ENCODE peak calls at places on chromosome 3, in five cellular contexts. Z, J, E, C and G are unnamed samples.

GRCh38 chr3:95705786-95706418 is 1108.5 kb upstream of the EPHA6 start:
- DNase-seq in E (no peak), C (no peak), Z (no peak), J (no peak), G (no peak)

GRCh38 chr3:32347286-32348125 is 44.1 kb upstream of the CMTM7 start:
- DNase-seq in Z (peak; percentile 68), C (peak; percentile 32), J (no peak), E (no peak), G (no peak)

GRCh38 chr3:170128977-170129431 is 52.5 kb downstream of the PHC3 start:
- DNase-seq in E (peak; percentile 46), J (peak; percentile 4), Z (peak; percentile 22), C (no peak), G (peak; percentile 52)

GRCh38 chr3:143222981-143223380 is 103.4 kb downstream of the CHST2 start:
- DNase-seq in C (no peak), Z (no peak), E (no peak), J (no peak), G (no peak)

GRCh38 chr3:186411994-186412393 is 50.0 kb upstream of the DGKG start:
- DNase-seq in C (no peak), Z (no peak), J (no peak), E (no peak), G (peak; percentile 89)

GRCh38 chr3:184337315-184337714 is at the start of gene FAM131A:
- DNase-seq in Z (peak; percentile 38), E (peak; percentile 58), J (no peak), C (peak; percentile 77), G (no peak)

GRCh38 chr3:138389841-138390581 is 41.6 kb downstream of the MRAS start:
- DNase-seq in C (no peak), E (peak; percentile 76), Z (peak; percentile 97), J (peak; percentile 7), G (peak; percentile 95)

GRCh38 chr3:38005076-38006020 is 14.8 kb downstream of the VILL start:
- DNase-seq in C (peak; percentile 82), J (no peak), Z (no peak), E (peak; percentile 24), G (no peak)

GRCh38 chr3:52128118-52128683 is 26.0 kb downstream of the POC1A start:
- DNase-seq in C (no peak), J (peak; percentile 25), E (peak; percentile 85), Z (peak; percentile 76), G (peak; percentile 79)

GRCh38 chr3:12832350-12833225 is 8.8 kb downstream of the RPL32 start:
- DNase-seq in E (peak; percentile 35), C (no peak), J (no peak), Z (no peak), G (no peak)

GRCh38 chr3:170196833-170197232 is 15.3 kb upstream of the PHC3 start:
- DNase-seq in Z (no peak), J (no peak), C (no peak), E (peak; percentile 19), G (peak; percentile 87)

GRCh38 chr3:111763968-111764367 is 95.1 kb upstream of the PHLDB2 start:
- DNase-seq in E (peak; percentile 72), Z (peak; percentile 85), C (no peak), J (no peak), G (no peak)

GRCh38 chr3:51966486-51966885 is 768 bp downstream of the PCBP4 start:
- DNase-seq in J (no peak), Z (no peak), C (no peak), E (no peak), G (no peak)

GRCh38 chr3:130789678-130790340 is 43.2 kb upstream of the PIK3R4 start:
- DNase-seq in Z (no peak), E (no peak), J (no peak), C (no peak), G (no peak)

GRCh38 chr3:4042070-4042469 is 242.8 kb downstream of the LRRN1 start:
- DNase-seq in J (no peak), Z (no peak), C (no peak), E (no peak), G (no peak)

GRCh38 chr3:136141296-136141785 is 54.8 kb downstream of the MSL2 start:
- DNase-seq in Z (no peak), C (no peak), E (no peak), J (no peak), G (peak; percentile 52)

GRCh38 chr3:8421267-8421666 is 80.4 kb upstream of the LMCD1 start:
- DNase-seq in J (no peak), C (no peak), Z (no peak), E (no peak), G (no peak)

GRCh38 chr3:45711936-45712335 is 22.7 kb downstream of the SACM1L start:
- DNase-seq in J (no peak), Z (peak; percentile 32), E (no peak), C (no peak), G (no peak)

GRCh38 chr3:64399205-64399800 is 174.0 kb upstream of the PRICKLE2 start:
- DNase-seq in Z (peak; percentile 80), J (peak; percentile 20), C (no peak), E (peak; percentile 83), G (peak; percentile 70)

GRCh38 chr3:56911363-56911762 is 109.6 kb upstream of the ARHGEF3 start:
- DNase-seq in Z (no peak), E (no peak), C (no peak), J (no peak), G (no peak)

GRCh38 chr3:30206051-30206450 is 400.4 kb upstream of the TGFBR2 start:
- DNase-seq in J (no peak), C (no peak), Z (no peak), E (no peak), G (no peak)

DNA sequence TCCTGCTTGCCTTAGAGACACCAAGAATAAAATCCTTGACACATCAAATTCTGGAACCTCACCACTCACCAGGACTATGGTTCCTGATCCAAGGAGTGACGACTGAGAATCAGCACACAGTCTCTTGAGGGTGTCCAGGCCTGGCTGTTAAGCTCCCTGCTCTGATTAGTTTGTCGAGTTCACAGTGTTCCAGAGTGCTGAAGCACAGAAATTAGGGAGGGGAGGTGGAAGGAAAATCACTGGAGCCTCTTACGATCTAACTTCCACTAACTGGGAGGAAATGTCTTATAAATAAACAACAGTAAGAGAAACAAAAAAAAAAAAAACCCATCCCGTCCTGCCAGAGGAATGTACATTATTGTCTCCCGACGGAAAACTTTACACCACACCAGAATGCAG is 330.2 kb downstream of the TIGIT start:
- DNase-seq in J (no peak), Z (peak; percentile 67), E (peak; percentile 61), C (peak; percentile 48), G (no peak)
- H3K4me3 ChIP-seq in J (peak overlapping the region; percentile 28), Z (peak overlapping the region; percentile 62), E (peak overlapping the region; percentile 72), C (peak overlapping the region; percentile 68), G (no peak overlapping the region)

DNA sequence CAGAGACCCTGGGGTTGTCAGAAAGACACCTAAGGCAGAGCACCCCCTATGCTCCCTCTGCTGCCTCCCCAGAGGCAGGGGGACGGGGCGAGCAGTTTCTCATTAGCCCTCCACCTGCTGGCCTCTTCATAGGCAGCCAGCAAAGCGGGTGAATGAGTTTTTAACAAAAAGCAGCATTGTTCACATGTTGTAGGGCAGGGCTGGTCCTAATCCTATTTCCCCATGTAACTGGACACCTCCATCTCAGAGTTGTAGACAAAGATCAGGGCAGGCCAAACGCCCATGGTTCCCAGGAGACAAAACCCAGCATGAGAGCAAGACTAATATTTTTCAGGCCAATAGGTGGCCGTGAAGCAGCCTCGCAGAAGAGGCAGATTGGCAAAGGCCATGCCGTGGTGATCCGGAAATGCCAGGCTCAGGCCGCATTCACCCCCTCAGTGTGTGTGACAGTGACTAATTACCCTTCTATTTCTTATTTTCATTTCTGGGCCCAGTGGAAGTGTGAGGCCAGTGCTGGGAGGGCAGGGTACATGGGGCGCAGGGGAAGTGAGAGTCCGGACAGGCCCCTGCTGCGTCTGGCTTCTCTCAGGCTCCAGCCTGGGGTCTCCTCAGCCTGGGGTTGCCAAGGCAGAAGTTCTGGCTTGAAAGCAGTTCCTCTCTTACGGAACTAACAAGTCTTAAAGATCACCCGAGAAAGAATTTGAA is 64.7 kb downstream of the BOC start:
- DNase-seq in C (peak; percentile 44), Z (peak; percentile 49), E (peak; percentile 67), J (no peak), G (peak; percentile 33)
- TF ChIP-seq CTCF in C (no peak), Z (no peak), E (peak; percentile 20), J (no peak), G (no peak)

GRCh38 chr3:98594630-98594961 is 1.2 kb upstream of the CPOX start:
- DNase-seq in E (no peak), C (no peak), J (no peak), Z (no peak), G (no peak)
- H3K4me3 ChIP-seq in E (no peak overlapping the region), C (no peak overlapping the region), J (no peak overlapping the region), Z (no peak overlapping the region), G (no peak overlapping the region)

GRCh38 chr3:119557192-119557873 is 2.1 kb downstream of the CD80 start:
- DNase-seq in Z (no peak), E (no peak), C (no peak), J (no peak), G (no peak)

GRCh38 chr3:119550090-119550910 is 9.1 kb downstream of the CD80 start:
- DNase-seq in Z (peak; percentile 7), E (no peak), C (no peak), J (no peak), G (no peak)

GRCh38 chr3:119555309-119555735 is 4.1 kb downstream of the CD80 start:
- DNase-seq in Z (no peak), E (no peak), J (no peak), C (peak; percentile 18), G (no peak)

GRCh38 chr3:119555929-119556328 is 3.5 kb downstream of the CD80 start:
- DNase-seq in Z (no peak), E (no peak), J (no peak), C (no peak), G (no peak)

DNA sequence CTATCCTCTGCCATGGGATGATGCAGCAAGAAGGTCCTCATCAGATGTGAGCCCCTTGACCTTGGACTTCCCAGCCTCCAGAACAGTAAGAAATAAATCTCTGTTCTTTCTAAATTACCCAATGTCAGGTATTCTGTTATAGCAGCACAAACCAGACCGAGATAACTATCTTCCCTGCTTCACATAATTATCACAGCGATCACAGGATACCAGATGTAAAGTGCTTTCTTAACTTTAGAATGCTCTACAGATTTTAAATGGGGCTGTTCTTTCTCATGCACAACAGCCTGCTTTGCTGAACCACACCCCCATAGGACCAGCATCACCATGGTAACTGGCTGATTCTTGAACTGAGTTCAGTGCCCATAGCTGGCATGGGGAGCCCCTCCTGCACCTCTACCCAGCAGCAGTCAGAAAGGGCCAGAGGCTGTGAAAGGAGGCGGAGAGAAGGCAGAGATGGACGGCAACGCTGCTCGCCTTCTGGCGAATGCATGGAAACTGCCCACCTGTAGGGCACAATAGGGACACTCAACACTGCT is 7.8 kb downstream of the CD80 start:
- DNase-seq in E (no peak), J (no peak), C (no peak), Z (no peak), G (no peak)
- TF ChIP-seq CTCF in E (no peak), J (no peak), C (no peak), Z (no peak), G (no peak)

GRCh38 chr3:195151402-195151801 is 119.6 kb downstream of the XXYLT1 start:
- DNase-seq in C (no peak), Z (no peak), J (no peak), E (no peak), G (no peak)

GRCh38 chr3:195148553-195148952 is 122.4 kb downstream of the XXYLT1 start:
- DNase-seq in E (peak; percentile 60), C (no peak), J (peak; percentile 20), Z (no peak), G (no peak)

GRCh38 chr3:195149292-195149691 is 121.7 kb downstream of the XXYLT1 start:
- DNase-seq in Z (no peak), J (no peak), E (peak; percentile 30), C (no peak), G (no peak)

GRCh38 chr3:195151866-195152526 is 119.0 kb downstream of the XXYLT1 start:
- DNase-seq in J (peak; percentile 73), Z (peak; percentile 90), C (no peak), E (peak; percentile 87), G (peak; percentile 84)

GRCh38 chr3:195150194-195151118 is 120.5 kb downstream of the XXYLT1 start:
- DNase-seq in Z (peak; percentile 95), J (peak; percentile 52), C (peak; percentile 71), E (peak; percentile 24), G (peak; percentile 74)
- H3K4me3 ChIP-seq in Z (peak overlapping the region; percentile 34), J (peak overlapping the region; percentile 12), C (peak overlapping the region; percentile 58), E (no peak overlapping the region), G (peak overlapping the region; percentile 12)